ENCODE peak calls at places on chromosome 21, in nine cellular contexts. H is H9; X is effector memory CD4-positive, alpha-beta T cell; L is uterus; R is right atrium auricular region; Y is CD8-positive, alpha-beta T cell; I is OCI-LY7; Z is Karpas-422; M is fibroblast of lung. D is an unnamed sample.

GRCh38 chr21:46250146-46250725 is 21.7 kb upstream of the LSS start:
- DNase-seq in H (no peak), X (no peak), L (no peak), R (no peak), Y (no peak), I (peak; percentile 54), Z (no peak), M (peak; percentile 38), D (no peak)

GRCh38 chr21:45579383-45580180 is 37.3 kb upstream of the SLC19A1 start:
- DNase-seq in H (no peak), X (no peak), L (peak; percentile 7), R (no peak), Y (no peak), I (no peak), Z (no peak), M (no peak), D (no peak)

GRCh38 chr21:33541105-33541711 is 709 bp downstream of the GART start:
- DNase-seq in H (no peak), X (no peak), L (no peak), R (no peak), Y (no peak), I (peak; percentile 57), Z (peak; percentile 67), M (peak; percentile 51), D (no peak)

GRCh38 chr21:15521644-15522001 is 208.2 kb upstream of the USP25 start:
- DNase-seq in H (no peak), X (no peak), L (no peak), R (no peak), Y (no peak), I (peak; percentile 12), Z (no peak), M (no peak), D (no peak)

GRCh38 chr21:33685613-33686197 is 43.4 kb downstream of the ITSN1 start:
- DNase-seq in H (no peak), X (no peak), L (no peak), R (no peak), Y (no peak), I (no peak), Z (no peak), M (peak; percentile 46), D (no peak)

GRCh38 chr21:39051561-39051949 is 131.7 kb downstream of the PSMG1 start:
- DNase-seq in H (no peak), X (no peak), L (no peak), R (no peak), Y (no peak), I (no peak), Z (no peak), M (no peak), D (no peak)

GRCh38 chr21:44494418-44494817 is 39.1 kb downstream of the LRRC3 start:
- DNase-seq in H (no peak), X (no peak), L (no peak), R (no peak), Y (no peak), I (no peak), Z (no peak), M (no peak), D (no peak)

GRCh38 chr21:33128538-33128937 is 58.6 kb downstream of the OLIG1 start:
- DNase-seq in H (no peak), X (no peak), L (no peak), R (no peak), Y (no peak), I (no peak), Z (no peak), M (no peak), D (no peak)

GRCh38 chr21:37564341-37564923 is 197.9 kb downstream of the DYRK1A start:
- DNase-seq in H (peak; percentile 64), X (peak; percentile 88), L (peak; percentile 74), R (peak; percentile 95), Y (peak; percentile 87), I (no peak), Z (peak; percentile 55), M (peak; percentile 96), D (no peak)

GRCh38 chr21:44263221-44263671 is 1.5 kb upstream of the DNMT3L start:
- DNase-seq in H (peak; percentile 58), X (no peak), L (no peak), R (no peak), Y (no peak), I (no peak), Z (no peak), M (no peak), D (no peak)

GRCh38 chr21:41545500-41546359 is 37.8 kb upstream of the TMPRSS2 start:
- DNase-seq in H (no peak), X (no peak), L (no peak), R (no peak), Y (no peak), I (no peak), Z (no peak), M (no peak), D (no peak)

GRCh38 chr21:23111070-23111605 is 2112.9 kb downstream of the NCAM2 start:
- DNase-seq in H (no peak), X (no peak), L (no peak), R (no peak), Y (no peak), I (no peak), Z (no peak), M (no peak), D (no peak)

GRCh38 chr21:32463889-32464300 is 51.4 kb downstream of the EVA1C start:
- DNase-seq in H (no peak), X (no peak), L (no peak), R (peak; percentile 63), Y (no peak), I (no peak), Z (no peak), M (peak; percentile 90), D (no peak)

GRCh38 chr21:14942801-14943490 is 121.9 kb downstream of the NRIP1 start:
- DNase-seq in H (no peak), X (no peak), L (no peak), R (no peak), Y (no peak), I (no peak), Z (no peak), M (peak; percentile 23), D (no peak)

GRCh38 chr21:39004776-39005605 is 178.3 kb downstream of the PSMG1 start:
- DNase-seq in H (peak; percentile 63), X (no peak), L (peak; percentile 52), R (peak; percentile 70), Y (no peak), I (peak; percentile 31), Z (no peak), M (peak; percentile 81), D (peak; percentile 23)

GRCh38 chr21:14880922-14881321 is 183.9 kb downstream of the NRIP1 start:
- DNase-seq in H (no peak), X (no peak), L (no peak), R (no peak), Y (no peak), I (no peak), Z (no peak), M (peak; percentile 32), D (no peak)

GRCh38 chr21:44401386-44402160 is 48.2 kb downstream of the TRPM2 start:
- DNase-seq in H (no peak), X (no peak), L (no peak), R (peak; percentile 23), Y (no peak), I (no peak), Z (no peak), M (no peak), D (no peak)

GRCh38 chr21:46299167-46299566 is 13.0 kb downstream of the YBEY start:
- DNase-seq in H (no peak), X (no peak), L (no peak), R (no peak), Y (no peak), I (no peak), Z (no peak), M (no peak), D (no peak)

GRCh38 chr21:33286076-33286475 is 19.9 kb downstream of the IL10RB start:
- DNase-seq in H (no peak), X (no peak), L (no peak), R (no peak), Y (no peak), I (no peak), Z (no peak), M (no peak), D (no peak)

GRCh38 chr21:44712203-44713028 is 1.0 kb upstream of the TSPEAR start:
- DNase-seq in H (peak; percentile 31), X (no peak), L (peak; percentile 4), R (no peak), Y (no peak), I (no peak), Z (no peak), M (no peak), D (no peak)

GRCh38 chr21:26946744-26947446 is 20.0 kb downstream of the ADAMTS5 start:
- DNase-seq in H (no peak), X (no peak), L (no peak), R (no peak), Y (no peak), I (no peak), Z (no peak), M (no peak), D (no peak)

GRCh38 chr21:28821276-28822063 is 171.2 kb downstream of the LTN1 start:
- DNase-seq in H (no peak), X (no peak), L (no peak), R (no peak), Y (no peak), I (no peak), Z (no peak), M (peak; percentile 63), D (no peak)

GRCh38 chr21:10464975-10465374 is 56.4 kb upstream of the TPTE start:
- DNase-seq in H (no peak), X (no peak), L (no peak), R (no peak), Y (no peak), I (no peak), Z (peak; percentile 41), M (no peak), D (no peak)
- H3K9me3 ChIP-seq in H (peaks cover 82% of the 10 kb centered on the region), X (peaks cover 4% of the 10 kb centered on the region), L (no peaks in the 10 kb centered on the region), R (no peaks in the 10 kb centered on the region), Y (no peaks in the 10 kb centered on the region), I (peaks cover 66% of the 10 kb centered on the region), Z (peaks cover 60% of the 10 kb centered on the region), M (peaks cover 8% of the 10 kb centered on the region), D (no peaks in the 10 kb centered on the region)

DNA sequence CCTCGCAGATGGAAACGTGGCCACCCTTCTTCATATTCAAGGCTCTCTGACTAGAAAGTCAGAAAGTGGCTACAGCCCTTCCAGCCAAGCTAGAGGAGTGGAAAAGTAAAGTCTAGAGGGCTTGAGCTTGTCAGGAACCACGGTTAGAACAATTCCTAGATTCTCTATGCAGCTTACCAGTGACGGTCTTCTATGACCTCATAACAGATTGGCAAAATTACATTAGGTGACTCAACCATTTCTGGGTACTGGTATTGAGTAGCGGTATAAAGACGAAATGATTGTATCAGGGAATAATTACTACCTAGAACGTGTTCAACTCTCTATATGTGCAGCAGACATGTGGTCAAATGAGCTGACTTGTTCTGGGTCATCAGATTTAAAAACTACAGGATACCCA is 155.0 kb upstream of the RUNX1 start:
- DNase-seq in H (no peak), X (no peak), L (no peak), R (no peak), Y (no peak), I (no peak), Z (no peak), M (no peak), D (no peak)
- H3K4me1 ChIP-seq in H (no peaks in the 10 kb centered on the region), X (peaks cover 4% of the 10 kb centered on the region), L (no peaks in the 10 kb centered on the region), R (no peaks in the 10 kb centered on the region), Y (peaks cover 11% of the 10 kb centered on the region), I (peaks cover 37% of the 10 kb centered on the region), Z (peaks cover 33% of the 10 kb centered on the region), M (peaks cover 41% of the 10 kb centered on the region), D (peaks cover 10% of the 10 kb centered on the region)

GRCh38 chr21:30612132-30612531 is 1.6 kb downstream of the KRTAP6-1 start:
- DNase-seq in H (no peak), X (no peak), L (no peak), R (no peak), Y (no peak), I (no peak), Z (no peak), M (no peak), D (no peak)
- H3K9me3 ChIP-seq in H (no peaks in the 10 kb centered on the region), X (no peaks in the 10 kb centered on the region), L (no peaks in the 10 kb centered on the region), R (no peaks in the 10 kb centered on the region), Y (no peaks in the 10 kb centered on the region), I (no peaks in the 10 kb centered on the region), Z (peaks cover 28% of the 10 kb centered on the region), M (no peaks in the 10 kb centered on the region), D (no peaks in the 10 kb centered on the region)

GRCh38 chr21:42781981-42782722 is 97.2 kb downstream of the WDR4 start:
- DNase-seq in H (no peak), X (no peak), L (no peak), R (no peak), Y (no peak), I (no peak), Z (no peak), M (no peak), D (no peak)
- H3K4me1 ChIP-seq in H (peaks cover 11% of the 10 kb centered on the region), X (peaks cover 22% of the 10 kb centered on the region), L (no peaks in the 10 kb centered on the region), R (no peaks in the 10 kb centered on the region), Y (peaks cover 44% of the 10 kb centered on the region), I (no peaks in the 10 kb centered on the region), Z (peaks cover 10% of the 10 kb centered on the region), M (no peaks in the 10 kb centered on the region), D (peaks cover 44% of the 10 kb centered on the region)

D was measured in naive thymus-derived CD4-positive, alpha-beta T cell.